ENCODE peak calls at places on chromosome 18, in nine cellular contexts. One of them, this sample, is unnamed.

GRCh38 chr18:22434973-22435608 is 17.4 kb upstream of the CTAGE1 start:
- DNase-seq in glutamatergic neuron: no peak
- DNase-seq in iPS DF 6.9: no peak
- DNase-seq in NCI-H1436: no peak
- DNase-seq in kidney tubule cell: peak; percentile 66
- DNase-seq in T-helper 22 cell: no peak
- DNase-seq in nucleus accumbens: no peak
- DNase-seq in A172: peak; percentile 59
- DNase-seq in NCI-H1105 treated with DMSO at 0.1 percent for 48 hours: no peak
- DNase-seq in this sample: no peak

GRCh38 chr18:62399781-62400308 is 74.7 kb downstream of the TNFRSF11A start:
- DNase-seq in glutamatergic neuron: no peak
- DNase-seq in iPS DF 6.9: peak; percentile 22
- DNase-seq in NCI-H1436: peak; percentile 6
- DNase-seq in kidney tubule cell: peak; percentile 77
- DNase-seq in T-helper 22 cell: no peak
- DNase-seq in nucleus accumbens: no peak
- DNase-seq in A172: peak; percentile 60
- DNase-seq in NCI-H1105 treated with DMSO at 0.1 percent for 48 hours: peak; percentile 32
- DNase-seq in this sample: no peak

GRCh38 chr18:54787616-54788015 is 40.7 kb upstream of the RAB27B start:
- DNase-seq in glutamatergic neuron: no peak
- DNase-seq in iPS DF 6.9: no peak
- DNase-seq in NCI-H1436: no peak
- DNase-seq in kidney tubule cell: no peak
- DNase-seq in T-helper 22 cell: no peak
- DNase-seq in nucleus accumbens: no peak
- DNase-seq in A172: no peak
- DNase-seq in NCI-H1105 treated with DMSO at 0.1 percent for 48 hours: no peak
- DNase-seq in this sample: no peak

GRCh38 chr18:13221821-13222220 is 3.3 kb downstream of the LDLRAD4 start:
- DNase-seq in glutamatergic neuron: peak; percentile 49
- DNase-seq in iPS DF 6.9: no peak
- DNase-seq in NCI-H1436: no peak
- DNase-seq in kidney tubule cell: no peak
- DNase-seq in T-helper 22 cell: no peak
- DNase-seq in nucleus accumbens: no peak
- DNase-seq in A172: peak; percentile 51
- DNase-seq in NCI-H1105 treated with DMSO at 0.1 percent for 48 hours: peak; percentile 88
- DNase-seq in this sample: peak; percentile 46

GRCh38 chr18:22466608-22467390 is 49.1 kb upstream of the CTAGE1 start:
- DNase-seq in glutamatergic neuron: no peak
- DNase-seq in iPS DF 6.9: no peak
- DNase-seq in NCI-H1436: no peak
- DNase-seq in kidney tubule cell: peak; percentile 92
- DNase-seq in T-helper 22 cell: no peak
- DNase-seq in nucleus accumbens: no peak
- DNase-seq in A172: peak; percentile 86
- DNase-seq in NCI-H1105 treated with DMSO at 0.1 percent for 48 hours: no peak
- DNase-seq in this sample: no peak

GRCh38 chr18:12038082-12038660 is 55.5 kb upstream of the ANKRD62 start:
- DNase-seq in glutamatergic neuron: peak; percentile 41
- DNase-seq in iPS DF 6.9: no peak
- DNase-seq in NCI-H1436: no peak
- DNase-seq in kidney tubule cell: no peak
- DNase-seq in T-helper 22 cell: no peak
- DNase-seq in nucleus accumbens: no peak
- DNase-seq in A172: no peak
- DNase-seq in NCI-H1105 treated with DMSO at 0.1 percent for 48 hours: no peak
- DNase-seq in this sample: peak; percentile 49

GRCh38 chr18:79806976-79807841 is 9.5 kb downstream of the KCNG2 start:
- DNase-seq in glutamatergic neuron: no peak
- DNase-seq in iPS DF 6.9: no peak
- DNase-seq in NCI-H1436: no peak
- DNase-seq in kidney tubule cell: no peak
- DNase-seq in T-helper 22 cell: no peak
- DNase-seq in nucleus accumbens: no peak
- DNase-seq in A172: no peak
- DNase-seq in NCI-H1105 treated with DMSO at 0.1 percent for 48 hours: no peak
- DNase-seq in this sample: no peak

GRCh38 chr18:74268175-74268574 is 23.6 kb downstream of the CYB5A start:
- DNase-seq in glutamatergic neuron: no peak
- DNase-seq in iPS DF 6.9: no peak
- DNase-seq in NCI-H1436: no peak
- DNase-seq in kidney tubule cell: no peak
- DNase-seq in T-helper 22 cell: no peak
- DNase-seq in nucleus accumbens: no peak
- DNase-seq in A172: no peak
- DNase-seq in NCI-H1105 treated with DMSO at 0.1 percent for 48 hours: no peak
- DNase-seq in this sample: no peak

GRCh38 chr18:58335821-58336220 is 291.8 kb downstream of the NEDD4L start:
- DNase-seq in glutamatergic neuron: no peak
- DNase-seq in iPS DF 6.9: no peak
- DNase-seq in NCI-H1436: no peak
- DNase-seq in kidney tubule cell: no peak
- DNase-seq in T-helper 22 cell: no peak
- DNase-seq in nucleus accumbens: no peak
- DNase-seq in A172: no peak
- DNase-seq in NCI-H1105 treated with DMSO at 0.1 percent for 48 hours: no peak
- DNase-seq in this sample: no peak

This sample was measured in body of pancreas.